ENCODE peak calls at places on chromosomes 4 and X, in ten cellular contexts. One of them, this sample, is unnamed. For H3K4me1, the result is how much of the 10 kb centered on the place peaks cover.

GRCh38 chr4:94256833-94257232 is 49.2 kb downstream of the SMARCAD1 start:
- DNase-seq in IMR-90: peak
- DNase-seq in pancreas: no peak
- DNase-seq in spleen: no peak
- DNase-seq in right cardiac atrium: no peak
- DNase-seq in hepatocyte: no peak
- DNase-seq in esophagus muscularis mucosa: no peak
- DNase-seq in left lung: no peak
- DNase-seq in astrocyte: no peak
- DNase-seq in psoas muscle: no peak
- DNase-seq in this sample: peak

GRCh38 chr4:128825226-128825625 is 15.7 kb downstream of the JADE1 start:
- DNase-seq in right cardiac atrium: no peak
- DNase-seq in left lung: no peak
- DNase-seq in IMR-90: no peak
- DNase-seq in psoas muscle: no peak
- DNase-seq in esophagus muscularis mucosa: no peak
- DNase-seq in hepatocyte: peak
- DNase-seq in astrocyte: peak
- DNase-seq in spleen: no peak
- DNase-seq in pancreas: no peak
- DNase-seq in this sample: no peak

GRCh38 chr4:6960154-6960553 is 50.5 kb downstream of the TBC1D14 start:
- DNase-seq in hepatocyte: no peak
- DNase-seq in psoas muscle: no peak
- DNase-seq in right cardiac atrium: no peak
- DNase-seq in esophagus muscularis mucosa: no peak
- DNase-seq in spleen: no peak
- DNase-seq in left lung: no peak
- DNase-seq in astrocyte: no peak
- DNase-seq in pancreas: no peak
- DNase-seq in IMR-90: no peak
- DNase-seq in this sample: no peak

GRCh38 chr4:87029356-87029755 is 94.5 kb downstream of the AFF1 start:
- DNase-seq in psoas muscle: no peak
- DNase-seq in pancreas: no peak
- DNase-seq in right cardiac atrium: peak
- DNase-seq in astrocyte: no peak
- DNase-seq in spleen: no peak
- DNase-seq in hepatocyte: no peak
- DNase-seq in IMR-90: no peak
- DNase-seq in left lung: no peak
- DNase-seq in esophagus muscularis mucosa: peak
- DNase-seq in this sample: no peak

GRCh38 chr4:67779631-67780030 is 25.4 kb upstream of the GNRHR start:
- DNase-seq in psoas muscle: no peak
- DNase-seq in right cardiac atrium: no peak
- DNase-seq in esophagus muscularis mucosa: no peak
- DNase-seq in hepatocyte: no peak
- DNase-seq in IMR-90: no peak
- DNase-seq in pancreas: no peak
- DNase-seq in left lung: no peak
- DNase-seq in spleen: no peak
- DNase-seq in astrocyte: peak
- DNase-seq in this sample: no peak

GRCh38 chrX:35664838-35665237 is 133.3 kb upstream of the MAGEB16 start:
- DNase-seq in spleen: no peak
- DNase-seq in right cardiac atrium: no peak
- DNase-seq in IMR-90: no peak
- DNase-seq in hepatocyte: no peak
- DNase-seq in psoas muscle: no peak
- DNase-seq in pancreas: no peak
- DNase-seq in esophagus muscularis mucosa: no peak
- DNase-seq in left lung: no peak
- DNase-seq in astrocyte: no peak
- DNase-seq in this sample: no peak

GRCh38 chrX:68865300-68865699 is 36.5 kb downstream of the EFNB1 start:
- DNase-seq in IMR-90: no peak
- DNase-seq in astrocyte: no peak
- DNase-seq in pancreas: no peak
- DNase-seq in hepatocyte: no peak
- DNase-seq in esophagus muscularis mucosa: no peak
- DNase-seq in left lung: no peak
- DNase-seq in right cardiac atrium: no peak
- DNase-seq in spleen: no peak
- DNase-seq in psoas muscle: no peak
- DNase-seq in this sample: no peak

GRCh38 chrX:100368167-100368566 is 41.9 kb downstream of the PCDH19 start:
- DNase-seq in IMR-90: peak
- DNase-seq in pancreas: no peak
- DNase-seq in psoas muscle: no peak
- DNase-seq in right cardiac atrium: no peak
- DNase-seq in hepatocyte: peak
- DNase-seq in esophagus muscularis mucosa: no peak
- DNase-seq in astrocyte: no peak
- DNase-seq in left lung: no peak
- DNase-seq in spleen: no peak
- DNase-seq in this sample: no peak

GRCh38 chr4:165580379-165580905 is 201.6 kb downstream of the CPE start:
- DNase-seq in esophagus muscularis mucosa: no peak
- DNase-seq in hepatocyte: peak
- DNase-seq in IMR-90: no peak
- DNase-seq in right cardiac atrium: peak
- DNase-seq in left lung: no peak
- DNase-seq in astrocyte: peak
- DNase-seq in spleen: no peak
- DNase-seq in pancreas: no peak
- DNase-seq in psoas muscle: no peak
- DNase-seq in this sample: peak

GRCh38 chrX:49919617-49920016 is 2.8 kb upstream of the CLCN5 start:
- DNase-seq in IMR-90: peak
- DNase-seq in pancreas: no peak
- DNase-seq in spleen: no peak
- DNase-seq in hepatocyte: peak
- DNase-seq in left lung: peak
- DNase-seq in esophagus muscularis mucosa: no peak
- DNase-seq in psoas muscle: peak
- DNase-seq in astrocyte: peak
- DNase-seq in right cardiac atrium: peak
- DNase-seq in this sample: peak

GRCh38 chrX:38282044-38282443 is 45.3 kb downstream of the RPGR start:
- DNase-seq in psoas muscle: no peak
- DNase-seq in hepatocyte: no peak
- DNase-seq in right cardiac atrium: peak
- DNase-seq in astrocyte: no peak
- DNase-seq in pancreas: no peak
- DNase-seq in esophagus muscularis mucosa: no peak
- DNase-seq in left lung: no peak
- DNase-seq in IMR-90: no peak
- DNase-seq in spleen: no peak
- DNase-seq in this sample: peak

GRCh38 chr4:99202536-99202935 is 16.5 kb downstream of the ADH6 start:
- DNase-seq in psoas muscle: no peak
- DNase-seq in esophagus muscularis mucosa: no peak
- DNase-seq in astrocyte: no peak
- DNase-seq in left lung: no peak
- DNase-seq in hepatocyte: no peak
- DNase-seq in right cardiac atrium: peak
- DNase-seq in spleen: no peak
- DNase-seq in IMR-90: peak
- DNase-seq in pancreas: no peak
- DNase-seq in this sample: peak

GRCh38 chrX:15985937-15986336 is 131.3 kb upstream of the AP1S2 start:
- DNase-seq in spleen: no peak
- DNase-seq in hepatocyte: no peak
- DNase-seq in esophagus muscularis mucosa: no peak
- DNase-seq in left lung: no peak
- DNase-seq in right cardiac atrium: no peak
- DNase-seq in IMR-90: no peak
- DNase-seq in psoas muscle: no peak
- DNase-seq in astrocyte: no peak
- DNase-seq in pancreas: no peak
- DNase-seq in this sample: no peak

GRCh38 chr4:100188829-100189228 is 1.4 kb downstream of the DDIT4L start:
- DNase-seq in astrocyte: no peak
- DNase-seq in left lung: no peak
- DNase-seq in spleen: no peak
- DNase-seq in esophagus muscularis mucosa: no peak
- DNase-seq in hepatocyte: no peak
- DNase-seq in right cardiac atrium: no peak
- DNase-seq in psoas muscle: peak
- DNase-seq in IMR-90: no peak
- DNase-seq in pancreas: no peak
- DNase-seq in this sample: no peak

GRCh38 chr4:36189511-36190226 is 54.6 kb downstream of the ARAP2 start:
- DNase-seq in pancreas: no peak
- DNase-seq in right cardiac atrium: no peak
- DNase-seq in astrocyte: no peak
- DNase-seq in left lung: no peak
- DNase-seq in spleen: no peak
- DNase-seq in esophagus muscularis mucosa: no peak
- DNase-seq in hepatocyte: no peak
- DNase-seq in psoas muscle: no peak
- DNase-seq in IMR-90: no peak
- DNase-seq in this sample: no peak

GRCh38 chr4:122458625-122459024 is 2.1 kb upstream of the IL2 start:
- DNase-seq in pancreas: no peak
- DNase-seq in spleen: no peak
- DNase-seq in left lung: no peak
- DNase-seq in astrocyte: peak
- DNase-seq in esophagus muscularis mucosa: no peak
- DNase-seq in right cardiac atrium: no peak
- DNase-seq in IMR-90: peak
- DNase-seq in hepatocyte: peak
- DNase-seq in psoas muscle: no peak
- DNase-seq in this sample: no peak

GRCh38 chr4:141814499-141814898 is 178.1 kb downstream of the IL15 start:
- DNase-seq in hepatocyte: no peak
- DNase-seq in astrocyte: no peak
- DNase-seq in spleen: no peak
- DNase-seq in left lung: no peak
- DNase-seq in psoas muscle: no peak
- DNase-seq in pancreas: no peak
- DNase-seq in esophagus muscularis mucosa: no peak
- DNase-seq in right cardiac atrium: no peak
- DNase-seq in IMR-90: no peak
- DNase-seq in this sample: peak

GRCh38 chr4:151098191-151098590 is 1.2 kb upstream of the RPS3A start:
- DNase-seq in pancreas: no peak
- DNase-seq in left lung: peak
- DNase-seq in hepatocyte: no peak
- DNase-seq in IMR-90: no peak
- DNase-seq in psoas muscle: no peak
- DNase-seq in spleen: peak
- DNase-seq in astrocyte: no peak
- DNase-seq in esophagus muscularis mucosa: no peak
- DNase-seq in right cardiac atrium: peak
- DNase-seq in this sample: no peak
- H3K4me1 ChIP-seq in pancreas: under half
- H3K4me1 ChIP-seq in left lung: under half
- H3K4me1 ChIP-seq in hepatocyte: under half
- H3K4me1 ChIP-seq in IMR-90: under half
- H3K4me1 ChIP-seq in psoas muscle: under half
- H3K4me1 ChIP-seq in spleen: under half
- H3K4me1 ChIP-seq in astrocyte: under half
- H3K4me1 ChIP-seq in esophagus muscularis mucosa: under half
- H3K4me1 ChIP-seq in right cardiac atrium: under half
- H3K4me1 ChIP-seq in this sample: under half

GRCh38 chr4:143402776-143403550 is 66.3 kb downstream of the GAB1 start:
- DNase-seq in left lung: no peak
- DNase-seq in pancreas: no peak
- DNase-seq in right cardiac atrium: no peak
- DNase-seq in IMR-90: no peak
- DNase-seq in astrocyte: no peak
- DNase-seq in psoas muscle: no peak
- DNase-seq in spleen: no peak
- DNase-seq in hepatocyte: no peak
- DNase-seq in esophagus muscularis mucosa: no peak
- DNase-seq in this sample: no peak
- H3K4me1 ChIP-seq in left lung: under half
- H3K4me1 ChIP-seq in pancreas: under half
- H3K4me1 ChIP-seq in right cardiac atrium: under half
- H3K4me1 ChIP-seq in IMR-90: under half
- H3K4me1 ChIP-seq in astrocyte: under half
- H3K4me1 ChIP-seq in psoas muscle: half or more
- H3K4me1 ChIP-seq in spleen: under half
- H3K4me1 ChIP-seq in hepatocyte: under half
- H3K4me1 ChIP-seq in esophagus muscularis mucosa: half or more
- H3K4me1 ChIP-seq in this sample: half or more

GRCh38 chr4:2830632-2831610 is 12.7 kb upstream of the ADD1 start:
- DNase-seq in astrocyte: no peak
- DNase-seq in IMR-90: no peak
- DNase-seq in pancreas: peak
- DNase-seq in spleen: peak
- DNase-seq in psoas muscle: no peak
- DNase-seq in esophagus muscularis mucosa: no peak
- DNase-seq in hepatocyte: no peak
- DNase-seq in right cardiac atrium: no peak
- DNase-seq in left lung: no peak
- DNase-seq in this sample: no peak
- H3K4me1 ChIP-seq in astrocyte: under half
- H3K4me1 ChIP-seq in IMR-90: under half
- H3K4me1 ChIP-seq in pancreas: under half
- H3K4me1 ChIP-seq in spleen: under half
- H3K4me1 ChIP-seq in psoas muscle: under half
- H3K4me1 ChIP-seq in esophagus muscularis mucosa: under half
- H3K4me1 ChIP-seq in hepatocyte: under half
- H3K4me1 ChIP-seq in right cardiac atrium: under half
- H3K4me1 ChIP-seq in left lung: under half
- H3K4me1 ChIP-seq in this sample: under half

GRCh38 chrX:39758791-39759525 is 338.8 kb downstream of the BCOR start:
- DNase-seq in astrocyte: peak
- DNase-seq in pancreas: peak
- DNase-seq in left lung: no peak
- DNase-seq in IMR-90: no peak
- DNase-seq in spleen: no peak
- DNase-seq in psoas muscle: no peak
- DNase-seq in right cardiac atrium: no peak
- DNase-seq in hepatocyte: no peak
- DNase-seq in esophagus muscularis mucosa: no peak
- DNase-seq in this sample: no peak

GRCh38 chrX:39759526-39760224 is 338.1 kb downstream of the BCOR start:
- DNase-seq in left lung: no peak
- DNase-seq in astrocyte: peak
- DNase-seq in IMR-90: peak
- DNase-seq in right cardiac atrium: no peak
- DNase-seq in spleen: no peak
- DNase-seq in psoas muscle: no peak
- DNase-seq in pancreas: peak
- DNase-seq in hepatocyte: peak
- DNase-seq in esophagus muscularis mucosa: no peak
- DNase-seq in this sample: peak

GRCh38 chrX:39762266-39762841 is 335.4 kb downstream of the BCOR start:
- DNase-seq in astrocyte: peak
- DNase-seq in IMR-90: peak
- DNase-seq in hepatocyte: peak
- DNase-seq in esophagus muscularis mucosa: no peak
- DNase-seq in left lung: no peak
- DNase-seq in psoas muscle: no peak
- DNase-seq in right cardiac atrium: no peak
- DNase-seq in pancreas: no peak
- DNase-seq in spleen: no peak
- DNase-seq in this sample: peak

GRCh38 chrX:39757971-39758370 is 339.8 kb downstream of the BCOR start:
- DNase-seq in astrocyte: peak
- DNase-seq in hepatocyte: no peak
- DNase-seq in psoas muscle: no peak
- DNase-seq in left lung: no peak
- DNase-seq in IMR-90: peak
- DNase-seq in esophagus muscularis mucosa: no peak
- DNase-seq in right cardiac atrium: no peak
- DNase-seq in pancreas: no peak
- DNase-seq in spleen: no peak
- DNase-seq in this sample: peak

GRCh38 chrX:39760930-39761329 is 336.8 kb downstream of the BCOR start:
- DNase-seq in astrocyte: peak
- DNase-seq in hepatocyte: no peak
- DNase-seq in spleen: no peak
- DNase-seq in esophagus muscularis mucosa: no peak
- DNase-seq in left lung: no peak
- DNase-seq in IMR-90: no peak
- DNase-seq in pancreas: no peak
- DNase-seq in psoas muscle: no peak
- DNase-seq in right cardiac atrium: no peak
- DNase-seq in this sample: no peak
- H3K4me1 ChIP-seq in astrocyte: half or more
- H3K4me1 ChIP-seq in hepatocyte: under half
- H3K4me1 ChIP-seq in spleen: under half
- H3K4me1 ChIP-seq in esophagus muscularis mucosa: under half
- H3K4me1 ChIP-seq in left lung: under half
- H3K4me1 ChIP-seq in IMR-90: under half
- H3K4me1 ChIP-seq in pancreas: under half
- H3K4me1 ChIP-seq in psoas muscle: under half
- H3K4me1 ChIP-seq in right cardiac atrium: under half
- H3K4me1 ChIP-seq in this sample: under half